ENCODE peak calls at places on chromosomes 3 and 15, in eight cellular contexts. I is body of pancreas, X is heart left ventricle, K is breast epithelium, V is transverse colon, A is GM12891, O is adrenal gland, M is A549. Z is an unnamed sample.

GRCh38 chr15:94126999-94127398 is 104.4 kb upstream of the MCTP2 start:
- DNase-seq in I (no peak), A (no peak), X (no peak), K (no peak), V (no peak), M (no peak), O (no peak), Z (no peak)

GRCh38 chr15:59174846-59175831 is 31.5 kb upstream of the LDHAL6B start:
- DNase-seq in I (peak), K (no peak), A (peak), V (peak), O (peak), X (no peak), M (peak), Z (no peak)

GRCh38 chr3:115676336-115676735 is 53.0 kb downstream of the GAP43 start:
- DNase-seq in M (no peak), O (no peak), I (no peak), X (peak), A (no peak), V (no peak), K (no peak), Z (no peak)

GRCh38 chr15:78200276-78200930 is 34.0 kb downstream of the ACSBG1 start:
- DNase-seq in X (no peak), I (no peak), O (no peak), M (no peak), K (no peak), V (no peak), A (no peak), Z (no peak)

GRCh38 chr3:133943639-133944131 is 48.0 kb upstream of the RAB6B start:
- DNase-seq in M (peak), I (peak), K (peak), O (no peak), A (no peak), X (no peak), V (no peak), Z (peak)

GRCh38 chr3:39096775-39097174 is 10.7 kb downstream of the GORASP1 start:
- DNase-seq in I (peak), K (peak), V (no peak), O (no peak), M (no peak), A (no peak), X (no peak), Z (no peak)

GRCh38 chr15:78350058-78350457 is 9.9 kb downstream of the CRABP1 start:
- DNase-seq in K (no peak), O (no peak), M (no peak), V (no peak), I (no peak), X (no peak), A (no peak), Z (no peak)

GRCh38 chr15:81398910-81399551 is 25.0 kb upstream of the TMC3 start:
- DNase-seq in K (no peak), I (no peak), O (no peak), A (no peak), V (no peak), M (no peak), X (no peak), Z (no peak)

GRCh38 chr3:102163039-102163817 is 271.6 kb upstream of the ZPLD1 start:
- DNase-seq in O (peak), A (no peak), K (peak), V (no peak), X (no peak), M (peak), I (peak), Z (no peak)

GRCh38 chr15:31347067-31347975 is 20.7 kb downstream of the KLF13 start:
- DNase-seq in A (no peak), X (no peak), V (no peak), M (no peak), K (no peak), O (no peak), I (no peak), Z (no peak)

GRCh38 chr15:60370804-60371700 is 26.7 kb downstream of the ANXA2 start:
- DNase-seq in K (peak), M (peak), I (peak), A (no peak), X (no peak), O (peak), V (peak), Z (peak)

GRCh38 chr3:192917258-192917507 is 473 bp downstream of the MB21D2 start:
- DNase-seq in O (no peak), K (no peak), A (peak), V (no peak), I (no peak), X (no peak), M (no peak), Z (no peak)

GRCh38 chr15:89731275-89731674 is 19.8 kb downstream of the MESP1 start:
- DNase-seq in A (no peak), M (no peak), K (no peak), I (no peak), X (no peak), O (no peak), V (no peak), Z (no peak)

GRCh38 chr15:31172606-31173005 is 71.1 kb upstream of the TRPM1 start:
- DNase-seq in A (no peak), K (no peak), O (no peak), X (no peak), M (no peak), V (no peak), I (no peak), Z (no peak)

GRCh38 chr3:70242297-70242868 is 70.1 kb downstream of the MDFIC2 start:
- DNase-seq in X (no peak), A (no peak), V (no peak), M (no peak), I (no peak), K (no peak), O (no peak), Z (no peak)

GRCh38 chr3:112084980-112085697 is 1.1 kb upstream of the C3orf52 start:
- DNase-seq in M (no peak), K (no peak), V (peak), O (no peak), X (no peak), A (no peak), I (no peak), Z (no peak)

GRCh38 chr3:66480666-66481065 is 20.2 kb downstream of the LRIG1 start:
- DNase-seq in V (no peak), K (no peak), X (no peak), I (no peak), M (no peak), O (no peak), A (no peak), Z (no peak)

GRCh38 chr15:20646529-20647142 is 105.0 kb upstream of the GOLGA6L6 start:
- DNase-seq in X (no peak), V (no peak), O (no peak), M (no peak), A (no peak), K (no peak), I (no peak), Z (no peak)

GRCh38 chr3:117404153-117404552 is 694.6 kb downstream of the TUSC7 start:
- DNase-seq in O (no peak), K (no peak), V (no peak), M (no peak), X (no peak), A (no peak), I (no peak), Z (no peak)

GRCh38 chr3:71288269-71288930 is 295.1 kb downstream of the FOXP1 start:
- DNase-seq in K (no peak), O (no peak), X (no peak), V (no peak), M (no peak), I (no peak), A (no peak), Z (no peak)

GRCh38 chr3:45821127-45821526 is 20.8 kb downstream of the LZTFL1 start:
- DNase-seq in O (no peak), X (no peak), K (no peak), M (no peak), I (no peak), A (no peak), V (no peak), Z (no peak)

GRCh38 chr3:178170698-178171535 is 365.3 kb upstream of the KCNMB2 start:
- DNase-seq in O (no peak), X (no peak), V (no peak), A (no peak), K (no peak), M (no peak), I (no peak), Z (no peak)

GRCh38 chr3:74844428-74844827 is 230.0 kb upstream of the CNTN3 start:
- DNase-seq in V (no peak), I (no peak), O (no peak), M (no peak), K (no peak), X (no peak), A (no peak), Z (no peak)

GRCh38 chr3:33971055-33971454 is 172.6 kb downstream of the PDCD6IP start:
- DNase-seq in A (no peak), K (no peak), O (no peak), X (no peak), I (no peak), M (no peak), V (no peak), Z (no peak)

GRCh38 chr3:132788299-132788698 is 66.1 kb upstream of the NPHP3 start:
- DNase-seq in A (no peak), I (peak), K (peak), O (peak), V (no peak), M (no peak), X (no peak), Z (no peak)

DNA sequence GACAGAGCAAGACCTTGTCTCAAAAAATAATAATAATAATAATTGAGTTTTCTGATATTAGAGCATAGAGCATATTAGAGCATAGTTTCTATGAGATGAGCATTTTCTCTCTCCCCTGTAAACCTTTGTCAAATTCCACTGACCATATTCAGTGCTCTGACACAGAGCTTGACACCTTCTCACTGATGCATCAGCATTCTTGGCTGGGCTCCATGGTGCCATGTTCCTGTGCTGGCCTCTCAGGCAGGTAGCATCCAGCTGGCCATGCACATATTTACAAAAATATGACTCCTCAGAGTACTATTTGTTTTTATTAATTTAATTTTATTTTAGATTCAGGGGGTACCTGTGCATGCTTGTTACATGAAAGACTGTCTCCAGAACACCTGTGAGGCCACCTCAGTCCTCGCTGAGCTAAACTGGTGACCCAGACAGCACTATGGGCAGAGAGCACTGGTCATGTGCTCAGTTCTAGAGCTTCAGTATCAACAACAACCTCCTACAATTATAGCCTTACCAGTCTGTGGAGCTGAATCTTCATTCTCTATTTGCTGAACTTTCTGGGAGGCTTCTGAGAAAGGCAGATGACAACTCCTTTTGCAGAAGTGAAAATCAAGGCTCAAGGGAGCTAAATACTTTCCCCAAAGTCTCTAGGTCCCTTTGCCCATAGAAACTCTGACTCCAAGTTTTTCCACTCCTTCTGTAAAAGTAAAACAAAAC is 21.6 kb upstream of the SLC28A2 start:
- DNase-seq in K (no peak), I (no peak), O (no peak), A (no peak), M (no peak), V (no peak), X (no peak), Z (no peak)
- TF ChIP-seq POLR2A in K (no peak), I (no peak), O (no peak), A (no peak), M (no peak), V (no peak), X (no peak), Z (no peak)

DNA sequence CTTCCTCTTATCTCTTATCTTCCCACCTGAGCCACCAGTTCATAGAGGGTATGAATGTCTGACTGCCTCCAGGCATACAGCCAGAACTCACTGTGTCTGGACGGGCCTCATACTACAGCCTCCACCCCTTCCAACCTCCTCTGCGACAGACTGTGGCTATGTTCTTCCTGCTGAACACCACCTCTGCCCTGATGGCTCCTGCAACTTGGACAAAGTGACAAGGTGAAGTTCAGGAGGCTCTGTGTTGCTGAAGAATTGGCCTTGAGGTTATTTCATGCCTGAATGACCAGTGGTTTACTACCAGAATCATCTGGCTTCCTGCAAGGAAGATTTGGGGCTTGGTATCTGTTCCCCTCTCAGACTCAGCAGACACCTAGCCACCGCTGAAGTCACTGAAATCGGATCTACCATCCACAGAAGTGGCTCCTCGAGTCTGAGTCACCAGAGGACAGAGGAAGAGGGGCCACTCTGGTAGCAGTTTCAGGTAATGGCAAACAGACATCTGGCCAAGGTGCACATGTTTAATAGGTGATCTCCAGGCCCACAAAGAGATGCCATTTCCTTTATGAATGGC is 14.2 kb upstream of the ULK3 start:
- DNase-seq in I (peak), K (no peak), V (peak), O (no peak), A (no peak), M (no peak), X (no peak), Z (no peak)
- TF ChIP-seq POLR2A in I (no peak), K (no peak), V (no peak), O (no peak), A (peak), M (no peak), X (no peak), Z (no peak)

DNA sequence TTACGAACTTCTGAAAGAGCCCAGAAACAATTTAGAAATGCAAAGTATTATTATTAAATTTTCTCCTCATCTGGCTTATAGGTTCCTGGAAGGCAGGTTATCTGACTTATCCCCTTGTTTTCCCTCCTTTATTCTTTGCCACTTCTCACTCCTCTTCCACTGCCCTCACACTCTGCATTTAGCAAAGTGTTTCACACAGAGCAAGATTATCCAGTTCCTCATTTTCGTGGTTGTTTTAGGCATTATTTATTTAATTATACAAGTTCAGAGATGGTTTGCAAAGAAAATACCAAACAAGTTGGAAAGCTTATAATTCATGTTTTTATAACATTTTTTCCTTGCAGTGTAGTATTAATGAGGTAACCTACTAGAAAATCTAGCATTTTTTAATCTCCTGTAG is 544.9 kb downstream of the NSUN3 start:
- DNase-seq in A (no peak), K (no peak), V (no peak), I (no peak), O (no peak), X (no peak), M (no peak), Z (no peak)
- TF ChIP-seq POLR2A in A (no peak), K (no peak), V (no peak), I (no peak), O (no peak), X (no peak), M (no peak), Z (no peak)

GRCh38 chr3:43286115-43286885 is at the start of gene SNRK:
- DNase-seq in K (peak), O (peak), V (peak), X (peak), M (peak), I (peak), A (peak), Z (peak)
- TF ChIP-seq POLR2A in K (no peak), O (peak), V (peak), X (peak), M (peak), I (peak), A (no peak), Z (peak)

DNA sequence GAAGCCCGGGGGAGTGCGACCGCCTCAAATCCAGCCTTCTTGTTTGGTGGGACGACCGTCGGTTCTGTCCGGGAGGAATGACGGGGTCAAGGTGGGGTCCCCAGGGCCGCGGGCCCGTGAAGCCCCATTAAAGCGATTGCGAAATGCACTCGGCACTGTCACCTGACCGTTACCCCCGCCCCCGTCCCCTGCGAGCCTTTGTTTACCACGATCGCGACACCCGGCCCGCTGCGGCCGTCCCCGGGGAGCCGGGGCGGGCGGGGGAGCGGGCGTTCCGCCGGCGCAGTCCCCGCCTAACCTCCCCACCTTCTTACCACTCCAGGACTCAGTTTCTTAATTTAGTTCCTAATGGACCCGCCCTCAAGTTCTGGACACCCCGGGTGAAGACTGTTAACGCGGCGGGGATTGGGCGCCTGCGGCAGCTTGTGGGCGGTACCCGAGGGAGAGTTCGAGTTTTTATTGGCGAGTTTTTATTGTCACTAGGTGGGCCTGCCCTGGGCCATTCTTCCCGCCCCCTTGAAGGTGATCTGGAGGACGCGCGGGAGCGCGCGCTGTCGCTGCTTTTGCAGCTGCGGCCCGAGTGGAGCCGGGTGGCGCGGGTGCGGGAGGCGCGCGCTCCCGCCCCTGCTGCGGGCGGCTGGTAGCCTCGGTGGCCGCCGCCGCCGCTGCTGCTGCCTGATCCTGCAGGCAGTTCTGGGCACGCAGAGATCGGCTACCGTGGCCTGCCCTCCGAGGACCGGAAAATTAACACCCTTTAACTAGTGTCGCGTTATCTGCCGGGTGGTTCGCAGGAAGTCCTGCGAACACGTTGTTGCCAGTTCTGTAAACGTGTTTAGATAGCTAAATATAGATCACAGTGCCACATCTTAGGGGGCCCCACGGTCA is 1.0 kb downstream of the KLHL24 start:
- DNase-seq in V (peak), I (peak), O (peak), K (peak), A (peak), M (peak), X (peak), Z (peak)
- TF ChIP-seq POLR2A in V (peak), I (no peak), O (peak), K (peak), A (peak), M (peak), X (peak), Z (peak)